ENCODE peak calls at places on chromosomes 11 and 22, in four cellular contexts. X, H, B and A are unnamed samples.

GRCh38 chr11:128477811-128478210 is 109.5 kb downstream of the ETS1 start:
- DNase-seq in H (no peak), X (peak), B (no peak), A (no peak)

GRCh38 chr11:22920939-22921565 is 60.8 kb upstream of the CCDC179 start:
- DNase-seq in B (peak), H (peak), X (peak), A (peak)

GRCh38 chr11:64290352-64290751 is 750 bp upstream of the KCNK4 start:
- DNase-seq in X (no peak), B (no peak), H (no peak), A (no peak)

GRCh38 chr11:2779981-2780849 is 80.4 kb upstream of the KCNQ1OT1 start:
- DNase-seq in B (no peak), X (no peak), H (no peak), A (no peak)

GRCh38 chr11:45933131-45933821 is 10.8 kb downstream of the LARGE2 start:
- DNase-seq in X (peak), B (peak), H (peak), A (peak)

GRCh38 chr11:105719073-105719846 is 109.4 kb downstream of the GRIA4 start:
- DNase-seq in B (peak), X (no peak), H (no peak), A (peak)

GRCh38 chr11:96013459-96014213 is 89.7 kb upstream of the MTMR2 start:
- DNase-seq in X (peak), B (no peak), H (no peak), A (no peak)

GRCh38 chr22:31344369-31345330 is 1.5 kb downstream of the PATZ1 start:
- DNase-seq in X (peak), H (peak), B (peak), A (no peak)

GRCh38 chr11:64562723-64563351 is 28.2 kb upstream of the SLC22A12 start:
- DNase-seq in X (no peak), H (no peak), B (no peak), A (no peak)

GRCh38 chr22:50192056-50192824 is 6.5 kb downstream of the TRABD start:
- DNase-seq in H (peak), B (peak), X (peak), A (no peak)

GRCh38 chr11:43937434-43938411 is 4.7 kb upstream of the C11orf96 start:
- DNase-seq in H (peak), B (no peak), X (no peak), A (no peak)

GRCh38 chr11:96045622-96046456 is 121.9 kb upstream of the MTMR2 start:
- DNase-seq in H (peak), B (no peak), X (no peak), A (peak)

GRCh38 chr11:65352783-65353182 is 1.8 kb upstream of the TIGD3 start:
- DNase-seq in H (peak), B (no peak), X (peak), A (no peak)

GRCh38 chr11:68454767-68455166 is 5.8 kb upstream of the PPP6R3 start:
- DNase-seq in X (no peak), H (no peak), B (no peak), A (no peak)

GRCh38 chr11:8686325-8686724 is 3.7 kb downstream of the RPL27A start:
- DNase-seq in H (no peak), B (no peak), X (no peak), A (no peak)

GRCh38 chr22:37427128-37427710 is at the start of gene ELFN2:
- DNase-seq in H (peak), X (no peak), B (no peak), A (no peak)

GRCh38 chr11:115458877-115459276 is 45.3 kb downstream of the CADM1 start:
- DNase-seq in X (no peak), H (no peak), B (no peak), A (no peak)

GRCh38 chr11:120391297-120391696 is 55.1 kb downstream of the ARHGEF12 start:
- DNase-seq in X (no peak), B (no peak), H (no peak), A (no peak)

GRCh38 chr22:32205974-32206773 is 1.3 kb upstream of the RFPL2 start:
- DNase-seq in X (no peak), B (no peak), H (no peak), A (no peak)

GRCh38 chr11:47464479-47464878 is 15.5 kb upstream of the RAPSN start:
- DNase-seq in B (no peak), H (peak), X (no peak), A (no peak)

GRCh38 chr11:116984186-116984585 is 114.0 kb downstream of the SIK3 start:
- DNase-seq in X (no peak), H (peak), B (no peak), A (peak)

GRCh38 chr22:48898524-48899377 is 928.9 kb downstream of the BRD1 start:
- DNase-seq in X (no peak), B (no peak), H (no peak), A (no peak)

GRCh38 chr11:123543796-123544195 is 110.6 kb downstream of the SCN3B start:
- DNase-seq in B (no peak), H (peak), X (no peak), A (no peak)

GRCh38 chr11:3907590-3907989 is 52.1 kb downstream of the STIM1 start:
- DNase-seq in H (no peak), X (peak), B (peak), A (no peak)

GRCh38 chr22:47275479-47276218 is 513.2 kb downstream of the TBC1D22A start:
- DNase-seq in X (no peak), B (no peak), H (no peak), A (no peak)

GRCh38 chr11:64124147-64124546 is 41.8 kb downstream of the MACROD1 start:
- DNase-seq in H (no peak), B (no peak), X (no peak), A (no peak)

GRCh38 chr11:72758304-72758689 is 6.1 kb upstream of the ARAP1 start:
- DNase-seq in H (peak), X (no peak), B (no peak), A (no peak)

GRCh38 chr22:42075277-42075676 is 1.2 kb downstream of the PHETA2 start:
- DNase-seq in B (no peak), X (no peak), H (no peak), A (no peak)
- H3K4me3 ChIP-seq in B (no peak), X (no peak), H (peak), A (peak)

GRCh38 chr22:38953577-38954413 is 3.6 kb upstream of the APOBEC3A start:
- DNase-seq in X (no peak), B (peak), H (peak), A (no peak)
- H3K4me3 ChIP-seq in X (no peak), B (peak), H (no peak), A (no peak)

GRCh38 chr22:27212081-27212480 is 554.7 kb downstream of the MIAT start:
- DNase-seq in B (no peak), H (peak), X (no peak), A (no peak)
- H3K4me3 ChIP-seq in B (no peak), H (peak), X (no peak), A (no peak)

GRCh38 chr11:61680622-61681191 is 516 bp downstream of the DAGLA start:
- DNase-seq in X (no peak), H (no peak), B (no peak), A (no peak)
- H3K4me3 ChIP-seq in X (no peak), H (peak), B (no peak), A (peak)